ENCODE peak calls at places on chromosomes 3 and 15, in nine cellular contexts. C is tibial artery; Z is activated naive CD4-positive, alpha-beta T cell; P is neural crest cell; S is NCI-H446 treated with DMSO at 0.1 percent for 48 hours; T is cardiac fibroblast; Q is foreskin fibroblast; J is AG08396; X is Right ventricle myocardium inferior. V is an unnamed sample.

GRCh38 chr3:134216851-134217250 is 33.8 kb downstream of the RYK start:
- DNase-seq in C (no peak), Z (no peak), P (no peak), S (no peak), T (no peak), Q (no peak), J (no peak), X (no peak), V (no peak)

GRCh38 chr3:158091526-158091925 is 14.7 kb downstream of the SHOX2 start:
- DNase-seq in C (no peak), Z (no peak), P (no peak), S (peak), T (peak), Q (peak), J (no peak), X (no peak), V (no peak)

GRCh38 chr3:59127071-59127470 is 77.2 kb upstream of the CFAP20DC start:
- DNase-seq in C (no peak), Z (no peak), P (no peak), S (no peak), T (peak), Q (no peak), J (peak), X (no peak), V (no peak)

GRCh38 chr3:188863999-188864406 is 307.8 kb upstream of the TPRG1 start:
- DNase-seq in C (no peak), Z (no peak), P (no peak), S (peak), T (peak), Q (no peak), J (peak), X (no peak), V (no peak)

GRCh38 chr3:23302276-23302675 is 99.1 kb downstream of the UBE2E2 start:
- DNase-seq in C (no peak), Z (no peak), P (no peak), S (no peak), T (peak), Q (no peak), J (no peak), X (no peak), V (no peak)

GRCh38 chr3:120762575-120762974 is 20.0 kb downstream of the GTF2E1 start:
- DNase-seq in C (no peak), Z (no peak), P (no peak), S (no peak), T (no peak), Q (no peak), J (no peak), X (no peak), V (no peak)

GRCh38 chr15:64985382-64986033 is 4.2 kb downstream of the SPG21 start:
- DNase-seq in C (no peak), Z (no peak), P (no peak), S (no peak), T (peak), Q (peak), J (no peak), X (no peak), V (no peak)

GRCh38 chr3:40901298-40901697 is 298.0 kb upstream of the CTNNB1 start:
- DNase-seq in C (no peak), Z (no peak), P (no peak), S (no peak), T (no peak), Q (no peak), J (no peak), X (no peak), V (no peak)

GRCh38 chr3:85835857-85836470 is 877.2 kb downstream of the CADM2 start:
- DNase-seq in C (no peak), Z (no peak), P (no peak), S (no peak), T (no peak), Q (no peak), J (no peak), X (no peak), V (no peak)

GRCh38 chr3:141237701-141238521 is 6.3 kb downstream of the PXYLP1 start:
- DNase-seq in C (no peak), Z (no peak), P (no peak), S (peak), T (peak), Q (no peak), J (no peak), X (peak), V (no peak)

GRCh38 chr3:176734146-176734545 is 463.1 kb downstream of the TBL1XR1 start:
- DNase-seq in C (no peak), Z (no peak), P (no peak), S (no peak), T (no peak), Q (no peak), J (no peak), X (no peak), V (no peak)

GRCh38 chr3:130760922-130761321 is 14.3 kb upstream of the PIK3R4 start:
- DNase-seq in C (no peak), Z (no peak), P (no peak), S (no peak), T (no peak), Q (peak), J (no peak), X (no peak), V (no peak)

GRCh38 chr3:128424508-128425069 is 42.1 kb downstream of the DNAJB8 start:
- DNase-seq in C (no peak), Z (no peak), P (no peak), S (no peak), T (peak), Q (peak), J (no peak), X (peak), V (no peak)

GRCh38 chr3:56467108-56467507 is 1.2 kb downstream of the ERC2 start:
- DNase-seq in C (no peak), Z (no peak), P (peak), S (peak), T (peak), Q (peak), J (peak), X (no peak), V (no peak)

GRCh38 chr3:56800373-56801150 is 1.2 kb downstream of the ARHGEF3 start:
- DNase-seq in C (no peak), Z (peak), P (no peak), S (no peak), T (no peak), Q (no peak), J (no peak), X (no peak), V (peak)

GRCh38 chr3:4410174-4410573 is 56.9 kb downstream of the SUMF1 start:
- DNase-seq in C (no peak), Z (no peak), P (no peak), S (no peak), T (no peak), Q (no peak), J (no peak), X (no peak), V (no peak)

GRCh38 chr15:76936671-76937070 is 5.1 kb downstream of the RCN2 start:
- DNase-seq in C (no peak), Z (no peak), P (no peak), S (no peak), T (peak), Q (no peak), J (no peak), X (no peak), V (no peak)

GRCh38 chr15:59373215-59373614 is 544 bp upstream of the MYO1E start:
- DNase-seq in C (no peak), Z (no peak), P (no peak), S (no peak), T (no peak), Q (no peak), J (no peak), X (no peak), V (no peak)

GRCh38 chr15:33912326-33912725 is 56.0 kb upstream of the CHRM5 start:
- DNase-seq in C (no peak), Z (no peak), P (no peak), S (no peak), T (no peak), Q (no peak), J (no peak), X (no peak), V (no peak)

GRCh38 chr3:197308591-197308990 is 10.2 kb upstream of the DLG1 start:
- DNase-seq in C (no peak), Z (no peak), P (no peak), S (no peak), T (peak), Q (peak), J (peak), X (no peak), V (no peak)

V was measured in effector memory CD4-positive, alpha-beta T cell.